ENCODE peak calls at places on chromosomes 5 and 9, in five cellular contexts. A, N, F, R and C are unnamed samples.

GRCh38 chr5:32317056-32317455 is 4.3 kb upstream of the MTMR12 start:
- DNase-seq in F (no peak), A (no peak), R (no peak), N (no peak), C (no peak)

GRCh38 chr5:32707394-32707997 is 3.6 kb upstream of the NPR3 start:
- DNase-seq in A (peak; percentile 42), R (no peak), F (no peak), N (no peak), C (no peak)

GRCh38 chr9:131393622-131394463 is at the start of gene PRRC2B:
- DNase-seq in F (peak; percentile 60), A (peak; percentile 67), R (peak; percentile 89), N (peak; percentile 92), C (peak; percentile 74)

GRCh38 chr5:172591636-172592035 is 49.4 kb upstream of the NEURL1B start:
- DNase-seq in N (no peak), R (no peak), F (no peak), A (no peak), C (no peak)

GRCh38 chr5:21680196-21680595 is 1172.9 kb downstream of the CDH12 start:
- DNase-seq in A (peak; percentile 78), R (no peak), N (no peak), F (no peak), C (no peak)

GRCh38 chr9:7266911-7267555 is 509.3 kb downstream of the KDM4C start:
- DNase-seq in R (no peak), A (no peak), N (no peak), F (no peak), C (no peak)

GRCh38 chr5:60092671-60093422 is 199.3 kb upstream of the PDE4D start:
- DNase-seq in N (no peak), A (peak; percentile 47), F (no peak), R (no peak), C (no peak)

GRCh38 chr9:77946969-77947368 is 84.6 kb downstream of the GNAQ start:
- DNase-seq in A (no peak), R (no peak), F (no peak), N (no peak), C (no peak)